ENCODE peak calls at places on chromosomes 16 and 17, in eight cellular contexts. N is stomach, I is upper lobe of left lung, Z is SK-N-SH, V is HCT116, E is endothelial cell of umbilical vein, P is prostate gland, T is breast epithelium. Y is an unnamed sample. For H3K4me1, the result is how much of the 10 kb centered on the place peaks cover.

GRCh38 chr16:67149276-67150057 is 1.3 kb downstream of the B3GNT9 start:
- DNase-seq in T (no peak), I (peak), V (no peak), N (no peak), Z (no peak), P (no peak), E (no peak), Y (no peak)

GRCh38 chr16:74449470-74449869 is 28.2 kb upstream of the CLEC18B start:
- DNase-seq in P (no peak), V (peak), Z (no peak), T (no peak), E (no peak), N (no peak), I (no peak), Y (no peak)

GRCh38 chr17:44906010-44906646 is 6.9 kb upstream of the EFTUD2 start:
- DNase-seq in Z (no peak), N (no peak), V (peak), E (peak), P (no peak), T (no peak), I (no peak), Y (no peak)

GRCh38 chr17:81814748-81815645 is 11.0 kb downstream of the GCGR start:
- DNase-seq in N (no peak), T (no peak), V (no peak), P (no peak), Z (no peak), E (no peak), I (peak), Y (no peak)

GRCh38 chr16:58501242-58502131 is 1.5 kb downstream of the NDRG4 start:
- DNase-seq in E (no peak), P (no peak), N (peak), I (peak), T (peak), Z (peak), V (no peak), Y (no peak)

GRCh38 chr16:25027781-25028180 is 12.6 kb upstream of the ARHGAP17 start:
- DNase-seq in N (no peak), E (no peak), Z (no peak), I (no peak), T (no peak), P (no peak), V (no peak), Y (no peak)

GRCh38 chr17:74196541-74197310 is 6.8 kb upstream of the RPL38 start:
- DNase-seq in I (no peak), Z (peak), N (no peak), E (no peak), P (no peak), V (no peak), T (no peak), Y (no peak)

GRCh38 chr16:71441348-71441781 is 489 bp downstream of the TLE7 start:
- DNase-seq in V (no peak), E (no peak), Z (peak), I (peak), P (no peak), N (no peak), T (no peak), Y (no peak)

GRCh38 chr17:36755586-36755985 is 154.2 kb downstream of the MRM1 start:
- DNase-seq in N (no peak), V (peak), Z (peak), T (no peak), P (peak), I (no peak), E (peak), Y (no peak)

GRCh38 chr16:84999857-85000480 is 11.4 kb downstream of the ZDHHC7 start:
- DNase-seq in I (no peak), N (peak), Z (no peak), V (no peak), P (peak), T (no peak), E (no peak), Y (no peak)
- H3K4me1 ChIP-seq in I (half or more), N (half or more), Z (under half), V (half or more), P (under half), T (under half), E (under half), Y (half or more)

GRCh38 chr17:27601069-27601974 is 29.7 kb upstream of the LGALS9 start:
- DNase-seq in I (no peak), Z (peak), N (peak), T (peak), E (peak), V (peak), P (peak), Y (peak)
- TF ChIP-seq POLR2AphosphoS5 in I (no peak), Z (no peak), N (no peak), T (no peak), E (no peak), V (no peak), P (no peak), Y (no peak)

GRCh38 chr17:32608267-32608666 is 121.5 kb downstream of the CDK5R1 start:
- DNase-seq in V (no peak), I (no peak), N (no peak), P (no peak), T (no peak), Z (no peak), E (no peak), Y (no peak)
- H3K4me3 ChIP-seq in V (no peak), I (no peak), N (no peak), P (no peak), T (no peak), Z (no peak), E (no peak), Y (no peak)

DNA sequence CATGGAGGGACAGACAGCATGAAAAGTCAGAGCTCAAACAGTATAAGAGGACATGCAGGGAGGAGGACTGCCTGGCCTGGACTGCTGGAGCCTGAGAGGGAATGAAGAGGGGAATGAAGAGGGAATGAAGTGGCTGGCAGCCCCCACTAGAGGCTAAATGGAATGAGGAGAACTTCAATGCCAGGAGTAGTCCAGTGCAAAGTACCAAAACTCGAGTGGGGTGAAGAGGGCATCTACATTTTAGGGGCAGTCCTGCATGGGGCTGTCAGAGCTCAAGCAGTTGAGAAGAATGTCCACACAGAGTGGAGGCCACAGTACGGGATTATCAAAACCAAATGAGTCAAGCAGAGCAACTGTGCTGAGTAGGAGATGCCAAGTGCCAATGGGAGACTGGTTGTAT is 22.9 kb downstream of the IKZF3 start:
- DNase-seq in T (no peak), I (no peak), V (no peak), E (no peak), Z (no peak), P (no peak), N (no peak), Y (no peak)
- H3K4me1 ChIP-seq in T (under half), I (under half), V (under half), E (under half), Z (under half), P (under half), N (under half), Y (under half)

DNA sequence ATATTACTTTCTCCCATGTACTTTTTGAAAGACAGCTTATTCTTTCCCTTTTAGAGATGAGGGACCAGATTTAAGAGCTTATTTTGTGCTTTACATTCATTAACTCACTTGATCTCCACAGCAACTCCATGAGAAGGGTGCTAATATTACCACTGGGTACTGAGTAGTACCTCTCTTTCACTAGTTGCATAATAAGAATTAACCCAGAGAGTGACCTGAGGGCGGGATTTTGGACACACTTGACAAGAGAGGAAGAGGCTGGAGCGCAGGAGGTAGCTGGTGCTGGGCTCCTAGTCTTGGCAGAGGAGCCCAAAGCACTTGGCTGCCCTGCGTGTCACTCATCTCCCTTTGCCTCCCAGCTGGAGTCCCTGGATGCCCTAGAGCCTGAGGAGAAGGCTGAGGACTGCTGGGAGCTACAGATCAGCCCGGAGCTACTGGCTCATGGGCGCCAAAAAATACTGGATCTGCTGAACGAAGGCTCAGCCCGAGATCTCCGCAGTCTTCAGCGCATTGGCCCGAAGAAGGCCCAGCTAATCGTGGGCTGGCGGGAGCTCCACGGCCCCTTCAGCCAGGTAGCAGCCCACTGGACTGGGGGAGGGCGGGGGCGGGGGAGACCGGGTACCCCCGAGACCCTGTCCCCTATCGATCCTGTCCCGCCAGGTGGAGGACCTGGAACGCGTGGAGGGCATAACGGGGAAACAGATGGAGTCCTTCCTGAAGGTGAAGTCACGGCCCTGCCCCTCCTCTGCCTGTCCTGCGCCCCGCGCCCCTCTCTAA is 1.7 kb upstream of the MAZ start:
- DNase-seq in T (no peak), N (peak), P (peak), Z (no peak), E (peak), I (no peak), V (no peak), Y (no peak)
- TF ChIP-seq POLR2AphosphoS5 in T (no peak), N (no peak), P (no peak), Z (no peak), E (no peak), I (no peak), V (peak), Y (no peak)

DNA sequence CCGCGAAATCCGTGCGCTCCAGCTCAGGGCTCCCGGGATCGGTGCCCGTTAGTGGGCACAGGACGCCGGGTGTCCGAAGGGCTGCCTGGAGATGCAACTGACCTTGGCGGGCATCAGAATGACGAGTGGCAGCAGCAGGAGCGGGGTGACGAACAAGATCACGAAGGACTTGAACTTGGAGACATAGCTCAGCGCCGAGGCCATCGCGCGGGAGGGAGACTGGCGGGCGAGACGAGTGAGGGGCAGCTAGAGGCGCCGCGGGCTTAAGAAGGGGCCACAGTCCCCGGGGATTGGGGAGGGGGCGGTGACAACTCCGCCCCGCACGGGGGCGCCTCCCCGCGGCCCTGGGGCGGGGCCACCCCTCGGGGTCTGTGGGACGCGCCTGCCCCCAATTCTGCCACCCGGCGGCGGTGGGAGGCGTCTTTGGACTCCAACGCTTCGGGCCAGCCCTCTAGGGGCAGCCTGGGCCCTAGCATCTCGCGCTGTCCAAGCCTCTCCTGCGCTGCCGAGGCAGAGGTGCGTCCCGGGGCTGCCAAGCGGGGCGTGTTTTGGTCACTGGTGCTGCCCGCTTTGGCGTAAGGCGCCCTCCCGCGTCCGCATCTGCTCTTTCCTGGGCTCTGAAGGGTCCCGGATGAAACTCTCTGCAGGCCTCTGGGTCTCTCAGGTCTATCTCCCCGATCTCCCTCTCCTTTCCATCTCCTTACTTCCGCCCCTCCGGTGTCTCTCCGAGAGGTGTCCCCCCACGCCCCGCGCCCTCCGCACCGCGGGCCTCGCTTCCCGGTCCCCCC is at the start of gene SLC13A5:
- DNase-seq in Z (peak), E (peak), N (no peak), T (no peak), V (no peak), I (peak), P (no peak), Y (no peak)
- H3K4me3 ChIP-seq in Z (no peak), E (no peak), N (peak), T (peak), V (no peak), I (peak), P (peak), Y (peak)

GRCh38 chr16:81834868-81835267 is 55.8 kb downstream of the PLCG2 start:
- DNase-seq in E (no peak), Z (no peak), N (no peak), T (no peak), V (no peak), P (no peak), I (no peak), Y (no peak)

GRCh38 chr16:81833751-81834150 is 54.7 kb downstream of the PLCG2 start:
- DNase-seq in T (no peak), V (no peak), P (no peak), E (no peak), I (no peak), Z (no peak), N (no peak), Y (no peak)

GRCh38 chr16:81832801-81833547 is 53.9 kb downstream of the PLCG2 start:
- DNase-seq in N (no peak), V (no peak), E (no peak), T (no peak), I (no peak), P (no peak), Z (no peak), Y (no peak)

GRCh38 chr16:81830845-81831600 is 51.9 kb downstream of the PLCG2 start:
- DNase-seq in E (no peak), T (no peak), V (no peak), Z (no peak), I (no peak), N (no peak), P (no peak), Y (no peak)

DNA sequence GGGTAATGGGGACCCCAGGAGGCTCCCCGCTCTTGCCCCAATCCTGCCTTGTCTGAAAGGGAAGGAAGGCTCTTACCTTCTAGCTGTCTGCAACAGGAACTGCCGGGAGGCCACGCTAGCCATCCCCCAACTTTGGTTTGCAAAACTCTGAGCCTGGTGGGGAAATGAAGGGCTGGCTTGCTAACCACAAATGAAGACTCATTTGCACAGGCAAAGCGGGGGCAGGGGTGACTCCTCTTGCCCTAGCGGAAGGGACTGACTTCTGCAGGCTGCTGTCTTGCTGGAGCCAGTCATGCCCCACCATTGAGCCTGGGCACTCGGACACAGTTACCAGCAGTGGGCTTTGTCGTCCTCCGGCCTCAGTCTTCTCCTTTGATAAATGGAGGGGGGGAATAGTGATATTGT is 52.6 kb downstream of the PLCG2 start:
- DNase-seq in I (no peak), V (no peak), T (peak), Z (no peak), P (peak), E (no peak), N (peak), Y (no peak)
- H3K4me1 ChIP-seq in I (under half), V (under half), T (under half), Z (under half), P (under half), E (under half), N (under half), Y (under half)

GRCh38 chr17:78933959-78934568 is 8.9 kb upstream of the TIMP2 start:
- DNase-seq in E (peak), V (no peak), P (peak), T (peak), N (peak), Z (peak), I (peak), Y (peak)

GRCh38 chr17:78934681-78935418 is 9.7 kb upstream of the TIMP2 start:
- DNase-seq in I (no peak), E (no peak), V (no peak), T (no peak), Z (no peak), N (no peak), P (no peak), Y (no peak)

GRCh38 chr17:78933025-78933958 is 8.1 kb upstream of the TIMP2 start:
- DNase-seq in N (peak), P (no peak), E (peak), V (peak), Z (peak), T (no peak), I (no peak), Y (no peak)

GRCh38 chr17:78937561-78937960 is 12.4 kb upstream of the TIMP2 start:
- DNase-seq in E (no peak), P (no peak), I (no peak), V (no peak), Z (no peak), T (no peak), N (no peak), Y (no peak)

DNA sequence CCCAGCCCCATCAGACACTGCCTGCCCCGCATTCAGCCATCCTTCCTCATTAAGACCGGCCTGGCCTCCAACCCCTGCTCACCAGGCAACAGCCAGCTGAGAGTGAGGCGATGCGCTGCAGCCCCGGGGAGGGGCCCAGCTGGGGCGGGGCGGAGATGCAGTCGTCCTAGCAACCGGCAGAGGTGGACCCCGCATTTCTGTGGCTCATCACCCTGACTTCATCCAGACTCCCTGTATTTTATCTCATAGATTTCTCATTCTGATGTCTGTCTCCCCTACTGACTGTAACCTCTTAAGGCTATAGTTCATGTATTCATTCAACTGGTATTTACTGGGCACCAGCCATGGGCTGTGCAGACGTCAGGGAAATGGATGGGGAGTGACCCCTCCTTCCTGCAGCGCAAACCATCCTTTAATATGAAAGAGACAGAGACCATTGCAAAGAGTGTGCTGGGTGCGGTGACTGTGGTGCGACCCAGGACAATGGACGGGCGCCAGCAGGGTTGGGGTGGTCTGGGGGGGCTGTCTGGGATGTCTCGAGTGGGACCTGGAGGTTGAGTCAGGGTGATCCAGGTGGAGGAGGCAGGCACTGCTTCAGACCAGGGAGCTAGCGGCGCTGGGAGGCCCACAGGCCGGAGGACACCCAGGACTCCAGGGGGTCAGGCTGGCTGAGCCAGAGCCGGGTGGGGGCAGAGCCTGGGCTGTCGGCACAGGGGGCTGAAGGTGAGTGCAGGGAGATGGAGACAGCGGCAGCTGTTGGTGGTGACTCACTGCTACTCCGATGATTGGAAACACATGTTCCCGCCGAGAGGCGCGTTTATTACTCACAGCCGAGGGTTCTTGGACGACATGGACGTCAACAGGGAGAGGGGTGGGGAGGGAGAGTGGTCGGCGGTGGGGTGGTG is 10.5 kb upstream of the TIMP2 start:
- DNase-seq in I (no peak), N (peak), V (no peak), P (no peak), T (no peak), E (peak), Z (peak), Y (no peak)
- TF ChIP-seq POLR2AphosphoS5 in I (no peak), N (peak), V (peak), P (peak), T (no peak), E (no peak), Z (peak), Y (peak)

GRCh38 chr17:77436058-77436442 is 295.3 kb downstream of the SEC14L1 start:
- DNase-seq in N (no peak), E (peak), I (no peak), V (no peak), P (no peak), Z (peak), T (no peak), Y (no peak)
- H3K4me3 ChIP-seq in N (no peak), E (no peak), I (no peak), V (no peak), P (no peak), Z (no peak), T (no peak), Y (no peak)

DNA sequence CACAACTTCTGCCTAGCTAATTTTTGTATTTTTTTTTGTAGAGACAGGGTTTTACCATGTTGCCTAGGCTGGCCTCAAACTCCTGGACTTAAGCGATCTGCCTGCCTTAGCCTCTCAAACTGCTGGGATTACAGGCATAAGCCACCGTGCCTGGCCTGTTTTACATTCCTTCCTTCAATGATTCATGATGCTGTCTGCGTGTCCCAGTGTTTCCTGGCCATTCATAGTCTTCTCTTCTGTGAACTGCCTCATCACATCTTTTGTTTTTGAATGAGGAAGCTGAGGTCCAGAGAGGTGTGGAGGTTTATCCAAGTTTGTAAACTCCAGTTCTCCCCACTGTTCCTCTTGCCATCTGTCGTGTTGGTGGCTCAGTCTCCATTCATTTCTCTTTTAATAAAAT is 64.5 kb upstream of the MED9 start:
- DNase-seq in E (peak), Z (no peak), V (no peak), N (no peak), T (no peak), P (no peak), I (no peak), Y (no peak)
- H3K4me1 ChIP-seq in E (under half), Z (under half), V (under half), N (under half), T (under half), P (under half), I (under half), Y (under half)